ENCODE peak calls at places on chromosomes 7 and 10, in four cellular contexts. E, B, P and W are unnamed samples. For H3K36me3, the result is how much of the 10 kb centered on the place peaks cover.

GRCh38 chr10:101031796-101032636 is 982 bp downstream of the SFXN3 start:
- DNase-seq in P (no peak), B (peak), E (peak), W (peak)

GRCh38 chr10:96500050-96500449 is 13.7 kb downstream of the TLL2 start:
- DNase-seq in B (no peak), E (no peak), P (no peak), W (no peak)

GRCh38 chr10:98260752-98261151 is 7.2 kb downstream of the LOXL4 start:
- DNase-seq in B (no peak), P (no peak), E (no peak), W (no peak)

GRCh38 chr7:128322040-128322643 is 21.6 kb downstream of the RBM28 start:
- DNase-seq in E (peak), P (no peak), B (no peak), W (peak)

GRCh38 chr10:27464993-27465392 is 39.1 kb upstream of the RAB18 start:
- DNase-seq in E (no peak), B (no peak), P (no peak), W (no peak)

GRCh38 chr10:121710971-121711370 is 112.7 kb upstream of the FGFR2 start:
- DNase-seq in B (no peak), E (no peak), P (no peak), W (no peak)

GRCh38 chr7:131011437-131011752 is 277.4 kb upstream of the KLF14 start:
- DNase-seq in P (no peak), E (no peak), B (no peak), W (no peak)

GRCh38 chr10:10043083-10043482 is 974.6 kb upstream of the CELF2 start:
- DNase-seq in B (no peak), P (no peak), E (no peak), W (no peak)

GRCh38 chr10:1652151-1652550 is 85.2 kb downstream of the ADARB2 start:
- DNase-seq in B (no peak), E (no peak), P (no peak), W (no peak)

GRCh38 chr7:123154231-123154860 is 45.4 kb downstream of the SLC13A1 start:
- DNase-seq in B (peak), E (peak), P (peak), W (peak)

GRCh38 chr7:44184221-44184873 is 4.9 kb downstream of the GCK start:
- DNase-seq in E (peak), B (no peak), P (peak), W (no peak)

GRCh38 chr10:59127991-59128390 is 48.5 kb upstream of the PHYHIPL start:
- DNase-seq in P (no peak), E (no peak), B (no peak), W (no peak)

GRCh38 chr10:74825033-74825370 is 1.4 kb upstream of the KAT6B start:
- DNase-seq in B (no peak), P (no peak), E (no peak), W (peak)

GRCh38 chr7:20236043-20236442 is 18.9 kb upstream of the MACC1 start:
- DNase-seq in B (no peak), P (no peak), E (no peak), W (no peak)

GRCh38 chr7:141342664-141343400 is 208.4 kb upstream of the AGK start:
- DNase-seq in P (no peak), B (no peak), E (peak), W (no peak)

GRCh38 chr10:52318822-52319464 is 4.9 kb downstream of the DKK1 start:
- DNase-seq in B (no peak), P (no peak), E (peak), W (no peak)

GRCh38 chr7:136857573-136857972 is 10.9 kb upstream of the CHRM2 start:
- DNase-seq in P (no peak), E (peak), B (no peak), W (peak)

GRCh38 chr10:87659571-87660483 is at the start of gene PAPSS2:
- DNase-seq in P (no peak), E (peak), B (peak), W (peak)

GRCh38 chr7:28296571-28297483 is 115.5 kb upstream of the CREB5 start:
- DNase-seq in B (no peak), E (peak), P (peak), W (peak)

GRCh38 chr7:75756340-75757297 is 15.4 kb downstream of the CCL26 start:
- DNase-seq in E (peak), P (no peak), B (no peak), W (no peak)

GRCh38 chr7:15508258-15508657 is 53.6 kb downstream of the AGMO start:
- DNase-seq in P (no peak), B (no peak), E (peak), W (no peak)

GRCh38 chr7:99531354-99531765 is 20.6 kb downstream of the FAM200A start:
- DNase-seq in P (no peak), B (no peak), E (no peak), W (no peak)

GRCh38 chr7:155764432-155764798 is 47.8 kb downstream of the SHH start:
- DNase-seq in B (no peak), P (no peak), E (no peak), W (no peak)

GRCh38 chr10:21146446-21146789 is 249.3 kb upstream of the NEBL start:
- DNase-seq in B (no peak), P (no peak), E (no peak), W (no peak)

GRCh38 chr7:75688200-75689136 is 50.3 kb downstream of the HIP1 start:
- DNase-seq in B (no peak), P (no peak), E (no peak), W (no peak)

GRCh38 chr10:15068802-15069201 is 19.8 kb downstream of the ACBD7 start:
- DNase-seq in B (no peak), E (no peak), P (no peak), W (no peak)

GRCh38 chr10:90986870-90987269 is 66.0 kb upstream of the ANKRD1 start:
- DNase-seq in P (no peak), E (no peak), B (no peak), W (no peak)

GRCh38 chr7:124700655-124701054 is 64.9 kb downstream of the GPR37 start:
- DNase-seq in B (no peak), P (no peak), E (no peak), W (no peak)

GRCh38 chr7:91657386-91658120 is 222.9 kb downstream of the MTERF1 start:
- DNase-seq in E (peak), B (no peak), P (no peak), W (peak)

GRCh38 chr10:125442856-125443540 is 240.0 kb downstream of the TEX36 start:
- DNase-seq in B (no peak), E (no peak), P (no peak), W (no peak)

GRCh38 chr10:65735382-65735781 is 1190.5 kb upstream of the LRRTM3 start:
- DNase-seq in B (no peak), E (no peak), P (no peak), W (no peak)

GRCh38 chr7:46854958-46855473 is 726.9 kb downstream of the TNS3 start:
- DNase-seq in E (no peak), P (no peak), B (no peak), W (no peak)

GRCh38 chr10:80275756-80276155 is 13.7 kb downstream of the MAT1A start:
- DNase-seq in B (no peak), E (no peak), P (no peak), W (no peak)

GRCh38 chr7:99224263-99224947 is 16.5 kb upstream of the KPNA7 start:
- DNase-seq in P (no peak), E (peak), B (peak), W (no peak)

GRCh38 chr7:101725911-101726310 is 91.5 kb upstream of the CUX1 start:
- DNase-seq in E (peak), P (no peak), B (no peak), W (no peak)

GRCh38 chr10:1939016-1939415 is 201.7 kb upstream of the ADARB2 start:
- DNase-seq in E (no peak), P (no peak), B (no peak), W (no peak)

GRCh38 chr7:117937049-117937448 is 63.8 kb upstream of the CTTNBP2 start:
- DNase-seq in P (no peak), B (no peak), E (no peak), W (no peak)

GRCh38 chr7:66553001-66553400 is 75.7 kb upstream of the KCTD7 start:
- DNase-seq in P (no peak), B (no peak), E (no peak), W (no peak)

GRCh38 chr10:6607187-6607586 is 27.1 kb upstream of the PRKCQ start:
- DNase-seq in B (no peak), E (no peak), P (no peak), W (no peak)

DNA sequence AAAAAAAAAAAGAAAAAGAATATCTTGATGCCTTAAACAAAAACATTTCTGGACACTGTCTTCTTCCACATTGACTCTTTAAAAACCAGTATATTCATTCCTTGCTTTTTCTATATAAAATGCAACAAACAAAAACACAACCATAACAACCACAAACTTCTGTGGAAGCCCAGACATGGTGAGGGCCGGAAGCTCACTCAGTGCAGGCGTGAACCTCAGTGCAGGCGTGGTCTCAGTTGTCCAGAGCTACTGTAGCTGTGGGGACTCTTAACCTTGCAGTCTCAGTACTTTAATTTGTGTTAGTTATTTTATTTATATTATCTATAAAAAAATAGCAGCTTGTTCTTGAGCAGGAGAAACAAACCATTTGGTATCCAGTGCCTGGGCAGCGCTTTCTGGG is 131.8 kb downstream of the DOCK1 start:
- DNase-seq in P (no peak), B (no peak), E (no peak), W (no peak)
- H3K36me3 ChIP-seq in P (under half), B (under half), E (under half), W (under half)

DNA sequence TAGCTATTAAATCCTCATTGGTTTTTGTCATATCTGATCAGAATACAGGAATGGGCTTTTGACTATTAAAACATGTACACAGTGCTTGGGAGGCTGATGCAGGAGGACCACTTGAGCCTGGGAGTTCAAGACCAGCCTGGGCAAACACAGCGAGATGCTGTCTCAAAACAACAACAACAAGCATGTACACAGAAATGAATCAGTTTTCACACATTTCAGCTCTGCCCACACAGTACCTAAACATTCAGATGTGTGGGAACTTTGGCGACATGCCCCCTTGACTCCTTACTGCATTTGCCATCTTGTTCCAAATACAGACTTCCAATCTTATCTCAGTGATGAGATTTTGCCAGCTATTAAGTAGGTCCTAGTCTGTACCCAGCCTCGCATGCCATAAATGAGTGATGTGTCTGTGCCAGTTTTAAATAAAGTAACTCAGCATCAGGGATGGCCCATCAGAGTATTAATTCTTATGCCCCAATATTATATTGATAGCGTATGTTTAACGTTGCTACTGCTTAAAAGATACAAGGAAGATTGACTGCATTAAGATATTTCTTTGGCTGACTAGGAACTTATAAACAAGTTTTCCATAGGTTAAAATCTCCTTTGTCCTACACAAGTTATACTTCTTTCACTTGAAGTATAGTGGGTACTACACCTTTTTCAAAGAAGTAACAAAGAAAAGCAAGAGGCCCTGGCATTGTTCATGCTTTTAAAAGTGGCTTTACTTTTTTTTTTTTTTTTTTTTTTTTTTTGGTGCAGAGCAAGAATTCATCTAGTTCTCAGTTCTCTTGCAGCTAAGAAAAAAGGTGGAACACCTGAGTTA is 244.8 kb downstream of the CELF2 start:
- DNase-seq in P (no peak), E (no peak), B (no peak), W (no peak)
- H3K36me3 ChIP-seq in P (under half), E (under half), B (under half), W (under half)

GRCh38 chr10:73159038-73159648 is 8.7 kb downstream of the ECD start:
- DNase-seq in P (peak), B (no peak), E (peak), W (peak)
- H3K36me3 ChIP-seq in P (under half), B (under half), E (half or more), W (under half)

GRCh38 chr10:5458425-5458824 is 40.9 kb downstream of the CALML5 start:
- DNase-seq in B (no peak), E (no peak), P (no peak), W (no peak)

GRCh38 chr10:5458949-5459747 is 40.2 kb downstream of the CALML5 start:
- DNase-seq in B (no peak), E (no peak), P (no peak), W (no peak)

GRCh38 chr10:5457741-5458140 is 41.6 kb downstream of the CALML5 start:
- DNase-seq in E (no peak), B (no peak), P (no peak), W (no peak)

GRCh38 chr10:5453749-5454489 is 41.6 kb downstream of the NET1 start:
- DNase-seq in P (no peak), B (no peak), E (no peak), W (no peak)

DNA sequence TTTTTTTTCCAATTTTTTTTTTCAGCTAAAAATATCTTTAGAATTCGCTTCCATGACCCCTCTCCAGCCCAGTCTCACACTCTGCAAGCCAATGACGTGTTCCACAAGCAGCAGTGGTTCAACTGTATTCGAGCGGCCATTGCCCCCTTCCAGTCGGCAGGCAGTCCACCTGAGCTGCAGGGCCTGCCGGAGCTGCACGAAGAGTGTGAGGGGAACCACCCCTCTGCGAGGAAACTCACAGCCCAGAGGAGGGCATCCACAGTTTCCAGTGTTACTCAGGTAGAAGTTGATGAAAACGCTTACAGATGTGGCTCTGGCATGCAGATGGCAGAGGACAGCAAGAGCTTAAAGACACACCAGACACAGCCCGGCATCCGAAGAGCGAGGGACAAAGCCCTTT is 42.8 kb downstream of the CALML5 start:
- DNase-seq in E (no peak), B (no peak), P (no peak), W (no peak)
- H3K36me3 ChIP-seq in E (half or more), B (half or more), P (half or more), W (half or more)

GRCh38 chr10:104038958-104039752 is 46.5 kb downstream of the COL17A1 start:
- DNase-seq in B (no peak), E (no peak), P (no peak), W (no peak)
- H3K36me3 ChIP-seq in B (under half), E (under half), P (under half), W (under half)

DNA sequence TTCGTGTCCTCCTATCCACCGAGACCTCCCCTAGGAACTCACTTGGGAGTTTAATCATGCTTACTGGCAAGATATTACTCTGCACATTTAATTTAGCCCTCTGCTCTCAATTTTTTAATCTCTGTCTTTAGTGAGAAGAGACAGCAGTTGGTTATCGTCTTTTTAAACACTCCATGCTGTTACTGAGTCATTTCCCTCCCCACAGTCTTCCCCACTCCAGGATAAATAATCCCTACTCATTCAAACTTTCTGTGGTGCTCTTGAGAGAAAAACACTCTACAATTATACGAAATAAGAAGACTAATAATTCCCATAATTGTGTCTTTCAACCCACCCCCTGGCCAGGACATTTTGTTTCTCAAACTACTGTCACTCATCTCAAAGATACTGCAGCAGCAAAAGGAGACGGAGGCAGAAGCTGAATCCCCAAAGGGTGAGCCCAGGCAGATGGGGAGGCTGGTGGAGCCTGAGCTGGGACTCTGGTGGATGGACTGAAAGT is 84.2 kb downstream of the ANK3 start:
- DNase-seq in P (no peak), B (no peak), E (no peak), W (no peak)
- H3K36me3 ChIP-seq in P (under half), B (under half), E (under half), W (under half)

GRCh38 chr10:77834943-77835668 is 91.4 kb downstream of the DLG5 start:
- DNase-seq in E (no peak), P (no peak), B (no peak), W (no peak)
- H3K36me3 ChIP-seq in E (under half), P (under half), B (half or more), W (under half)

GRCh38 chr7:69550991-69551390 is 47.3 kb upstream of the AUTS2 start:
- DNase-seq in B (no peak), P (no peak), E (no peak), W (no peak)
- H3K36me3 ChIP-seq in B (under half), P (under half), E (under half), W (under half)